ENCODE peak calls at places on chromosomes 1 and 21, in seven cellular contexts. N is tibial nerve; M is neural crest cell; P is fibroblast of lung; C is fibroblast of pulmonary artery; I is ascending aorta; W is CD8-positive, alpha-beta T cell. Q is an unnamed sample.

GRCh38 chr1:177586429-177586828 is 383.4 kb downstream of the SEC16B start:
- DNase-seq in N (no peak), M (no peak), P (peak), C (peak), I (no peak), W (no peak), Q (no peak)

GRCh38 chr1:207964195-207964966 is 53.5 kb upstream of the CD34 start:
- DNase-seq in N (no peak), M (no peak), P (no peak), C (peak), I (no peak), W (no peak), Q (no peak)

GRCh38 chr1:93079685-93080141 is 630 bp downstream of the MTF2 start:
- DNase-seq in N (peak), M (peak), P (no peak), C (no peak), I (no peak), W (peak), Q (peak)

GRCh38 chr1:40316595-40317393 is at the start of gene COL9A2:
- DNase-seq in N (no peak), M (peak), P (no peak), C (no peak), I (peak), W (peak), Q (peak)

GRCh38 chr1:155178441-155179106 is 4.9 kb downstream of the TRIM46 start:
- DNase-seq in N (peak), M (no peak), P (no peak), C (no peak), I (peak), W (no peak), Q (no peak)

GRCh38 chr1:201732351-201732750 is 96.6 kb upstream of the IPO9 start:
- DNase-seq in N (no peak), M (no peak), P (no peak), C (no peak), I (no peak), W (no peak), Q (no peak)

GRCh38 chr1:199287632-199288031 is 648.8 kb downstream of the PTPRC start:
- DNase-seq in N (no peak), M (no peak), P (no peak), C (no peak), I (no peak), W (no peak), Q (no peak)

GRCh38 chr1:233406339-233406960 is 78.9 kb downstream of the MAP3K21 start:
- DNase-seq in N (no peak), M (no peak), P (no peak), C (no peak), I (no peak), W (no peak), Q (no peak)

GRCh38 chr21:17427157-17427556 is 85.7 kb upstream of the CXADR start:
- DNase-seq in N (no peak), M (no peak), P (no peak), C (no peak), I (no peak), W (no peak), Q (no peak)

GRCh38 chr1:218466341-218467010 is 121.3 kb downstream of the TGFB2 start:
- DNase-seq in N (no peak), M (no peak), P (no peak), C (no peak), I (no peak), W (no peak), Q (no peak)

GRCh38 chr1:18398791-18399551 is 81.8 kb upstream of the KLHDC7A start:
- DNase-seq in N (no peak), M (no peak), P (no peak), C (no peak), I (no peak), W (no peak), Q (no peak)
- TF ChIP-seq CTCF in N (no peak), M (peak), P (no peak), C (no peak), I (no peak), W (no peak), Q (peak)

GRCh38 chr21:19120591-19120990 is 717.0 kb upstream of the TMPRSS15 start:
- DNase-seq in N (no peak), M (no peak), P (no peak), C (no peak), I (no peak), W (no peak), Q (no peak)

GRCh38 chr21:19123053-19123452 is 719.5 kb upstream of the TMPRSS15 start:
- DNase-seq in N (no peak), M (no peak), P (no peak), C (no peak), I (no peak), W (no peak), Q (no peak)

GRCh38 chr21:19122371-19122770 is 718.8 kb upstream of the TMPRSS15 start:
- DNase-seq in N (no peak), M (no peak), P (no peak), C (no peak), I (no peak), W (no peak), Q (no peak)

DNA sequence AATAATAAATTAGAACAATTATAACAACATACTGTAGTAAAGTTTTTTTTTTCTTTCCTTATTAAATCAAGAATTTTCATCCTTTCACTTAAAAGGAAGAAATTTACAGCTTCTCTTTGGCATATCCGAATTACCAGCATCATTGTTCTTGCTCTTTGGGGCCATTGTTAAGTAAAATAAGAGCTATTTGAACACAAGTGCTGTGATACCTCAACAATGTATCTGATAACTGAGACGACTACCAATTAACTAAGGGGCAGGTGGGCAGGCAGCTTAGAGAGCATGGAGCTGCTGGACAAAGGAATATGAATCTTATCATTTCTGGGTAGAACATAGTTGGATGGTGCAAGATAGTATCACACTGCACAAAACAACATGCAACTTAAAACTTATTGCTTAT is 719.9 kb upstream of the TMPRSS15 start:
- DNase-seq in N (no peak), M (no peak), P (no peak), C (no peak), I (no peak), W (no peak), Q (no peak)
- TF ChIP-seq CTCF in N (no peak), M (no peak), P (no peak), C (no peak), I (no peak), W (no peak), Q (no peak)

DNA sequence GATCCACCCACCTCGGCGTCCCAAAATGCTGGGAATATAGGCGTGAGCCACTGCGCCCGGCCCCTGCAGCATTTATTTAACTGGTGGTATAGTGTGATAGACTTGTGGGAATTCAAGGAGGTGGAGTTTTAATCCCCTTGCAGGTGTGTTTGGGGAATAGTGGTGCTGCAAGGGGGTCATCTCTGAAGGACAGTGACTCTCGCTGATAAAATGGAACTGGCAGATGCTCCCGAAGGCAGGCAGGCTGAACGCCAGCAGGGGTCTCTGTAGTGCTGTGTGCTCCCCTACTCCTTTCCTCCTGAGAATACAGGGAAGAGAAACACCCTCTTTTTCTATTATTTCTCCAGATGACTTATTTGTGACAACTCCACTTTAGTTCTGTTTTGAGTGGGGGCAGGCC is 4.0 kb downstream of the OSCP1 start:
- DNase-seq in N (no peak), M (peak), P (no peak), C (no peak), I (no peak), W (no peak), Q (no peak)
- TF ChIP-seq CTCF in N (no peak), M (peak), P (peak), C (no peak), I (no peak), W (no peak), Q (no peak)

GRCh38 chr1:15001317-15001900 is 152.1 kb upstream of the TMEM51 start:
- DNase-seq in N (no peak), M (no peak), P (no peak), C (no peak), I (no peak), W (no peak), Q (no peak)

GRCh38 chr1:14997646-14998276 is 155.8 kb upstream of the TMEM51 start:
- DNase-seq in N (no peak), M (no peak), P (no peak), C (no peak), I (no peak), W (no peak), Q (no peak)

GRCh38 chr1:14999441-14999840 is 154.1 kb upstream of the TMEM51 start:
- DNase-seq in N (no peak), M (no peak), P (no peak), C (no peak), I (no peak), W (no peak), Q (no peak)

GRCh38 chr1:15000671-15001070 is 152.9 kb upstream of the TMEM51 start:
- DNase-seq in N (no peak), M (no peak), P (no peak), C (no peak), I (no peak), W (no peak), Q (no peak)

DNA sequence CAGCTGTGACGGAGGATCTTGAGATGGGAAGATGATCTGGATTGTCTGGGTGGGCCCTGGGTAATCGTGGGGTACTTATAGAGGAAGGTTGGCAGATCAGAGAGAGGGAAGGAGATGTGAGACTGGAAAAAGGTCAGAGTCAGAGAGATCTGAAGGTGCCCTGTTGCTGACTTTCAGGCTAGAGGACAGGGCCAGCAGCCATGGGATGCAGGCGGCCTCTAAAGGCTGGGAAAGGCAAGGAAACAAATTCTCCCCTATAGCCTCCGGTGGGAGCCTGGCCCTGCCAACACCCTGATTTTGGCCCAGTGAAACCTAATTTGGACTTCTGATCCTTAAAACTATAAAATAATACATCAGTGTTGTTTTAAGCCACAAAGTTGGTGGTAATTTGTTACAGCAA is 153.5 kb upstream of the TMEM51 start:
- DNase-seq in N (no peak), M (no peak), P (no peak), C (no peak), I (no peak), W (no peak), Q (no peak)
- TF ChIP-seq CTCF in N (no peak), M (no peak), P (peak), C (no peak), I (no peak), W (no peak), Q (no peak)

GRCh38 chr1:91552596-91552995 is 51.9 kb downstream of the CDC7 start:
- DNase-seq in N (no peak), M (no peak), P (no peak), C (peak), I (no peak), W (no peak), Q (no peak)
- TF ChIP-seq CTCF in N (no peak), M (no peak), P (no peak), C (no peak), I (no peak), W (no peak), Q (no peak)

GRCh38 chr1:227542153-227543120 is 20.9 kb upstream of the ZNF678 start:
- DNase-seq in N (peak), M (peak), P (peak), C (peak), I (peak), W (peak), Q (peak)
- TF ChIP-seq CTCF in N (peak), M (peak), P (peak), C (peak), I (peak), W (peak), Q (peak)

GRCh38 chr21:39664586-39664985 is 51.8 kb downstream of the B3GALT5 start:
- DNase-seq in N (no peak), M (no peak), P (no peak), C (no peak), I (no peak), W (no peak), Q (no peak)
- TF ChIP-seq CTCF in N (no peak), M (no peak), P (no peak), C (no peak), I (no peak), W (no peak), Q (no peak)